ENCODE peak calls at places on chromosomes 13 and 19, in four cellular contexts. J is HepG2, U is K562, C is HCT116. O is an unnamed sample.

GRCh38 chr13:44259045-44260042 is 114.3 kb upstream of the SERP2 start:
- DNase-seq in J (no peak), U (peak), C (no peak), O (no peak)

GRCh38 chr13:27171244-27171829 is at the start of gene USP12:
- DNase-seq in J (no peak), U (peak), C (no peak), O (no peak)

GRCh38 chr19:58516964-58517833 is 2.4 kb downstream of the ZBTB45 start:
- DNase-seq in J (no peak), U (no peak), C (no peak), O (no peak)

GRCh38 chr19:13262450-13262849 is 112.2 kb downstream of the IER2 start:
- DNase-seq in J (peak), U (peak), C (no peak), O (peak)

GRCh38 chr13:66506979-66507378 is 723.2 kb downstream of the PCDH9 start:
- DNase-seq in J (no peak), U (no peak), C (no peak), O (no peak)

GRCh38 chr13:93066187-93066586 is 160.4 kb upstream of the GPC6 start:
- DNase-seq in J (no peak), U (no peak), C (no peak), O (no peak)

GRCh38 chr19:44603201-44603945 is 10.0 kb upstream of the IGSF23 start:
- DNase-seq in J (no peak), U (no peak), C (no peak), O (no peak)

GRCh38 chr19:45798995-45799517 is 6.4 kb upstream of the DMWD start:
- DNase-seq in J (peak), U (peak), C (no peak), O (no peak)

GRCh38 chr19:55980415-55980814 is 6.2 kb upstream of the NLRP5 start:
- DNase-seq in J (no peak), U (no peak), C (no peak), O (no peak)

GRCh38 chr13:63517376-63517775 is 2101.7 kb upstream of the PCDH20 start:
- DNase-seq in J (no peak), U (no peak), C (no peak), O (no peak)

GRCh38 chr13:27375686-27376326 is 48.6 kb upstream of the GTF3A start:
- DNase-seq in J (peak), U (peak), C (peak), O (no peak)

GRCh38 chr19:30082168-30082567 is 140.1 kb downstream of the URI1 start:
- DNase-seq in J (no peak), U (no peak), C (no peak), O (no peak)

GRCh38 chr19:50932018-50932689 is 20.7 kb downstream of the KLK5 start:
- DNase-seq in J (no peak), U (no peak), C (peak), O (no peak)

GRCh38 chr13:72805663-72806341 is 23.9 kb downstream of the PIBF1 start:
- DNase-seq in J (peak), U (no peak), C (no peak), O (no peak)

GRCh38 chr19:52690395-52691214 is 44.2 kb downstream of the ZNF611 start:
- DNase-seq in J (peak), U (peak), C (peak), O (peak)

GRCh38 chr19:14413355-14413754 is 5.8 kb downstream of the DDX39A start:
- DNase-seq in J (no peak), U (peak), C (no peak), O (no peak)

GRCh38 chr13:101291647-101292515 is 124.4 kb downstream of the NALCN start:
- DNase-seq in J (no peak), U (no peak), C (no peak), O (no peak)

GRCh38 chr19:9073806-9074205 is 13.1 kb upstream of the OR1M1 start:
- DNase-seq in J (no peak), U (no peak), C (no peak), O (no peak)

GRCh38 chr13:108610517-108610916 is 18.9 kb upstream of the MYO16 start:
- DNase-seq in J (no peak), U (no peak), C (no peak), O (no peak)

GRCh38 chr13:24215007-24215633 is 54.6 kb downstream of the SPATA13 start:
- DNase-seq in J (no peak), U (no peak), C (no peak), O (no peak)

GRCh38 chr13:24214528-24214927 is 54.0 kb downstream of the SPATA13 start:
- DNase-seq in J (no peak), U (no peak), C (no peak), O (no peak)

GRCh38 chr13:24216176-24216575 is 55.7 kb downstream of the SPATA13 start:
- DNase-seq in J (no peak), U (no peak), C (no peak), O (no peak)

GRCh38 chr13:24213932-24214331 is 53.4 kb downstream of the SPATA13 start:
- DNase-seq in J (no peak), U (no peak), C (no peak), O (no peak)

GRCh38 chr13:24215732-24216131 is 55.2 kb downstream of the SPATA13 start:
- DNase-seq in J (no peak), U (no peak), C (no peak), O (no peak)
- TF ChIP-seq TCF7L2 in J (no peak), U (no peak), C (no peak), O (no peak)

GRCh38 chr19:7224205-7224833 is 69.9 kb downstream of the INSR start:
- DNase-seq in J (peak), U (no peak), C (no peak), O (no peak)
- TF ChIP-seq SIN3A in J (no peak), U (no peak), C (no peak), O (no peak)

DNA sequence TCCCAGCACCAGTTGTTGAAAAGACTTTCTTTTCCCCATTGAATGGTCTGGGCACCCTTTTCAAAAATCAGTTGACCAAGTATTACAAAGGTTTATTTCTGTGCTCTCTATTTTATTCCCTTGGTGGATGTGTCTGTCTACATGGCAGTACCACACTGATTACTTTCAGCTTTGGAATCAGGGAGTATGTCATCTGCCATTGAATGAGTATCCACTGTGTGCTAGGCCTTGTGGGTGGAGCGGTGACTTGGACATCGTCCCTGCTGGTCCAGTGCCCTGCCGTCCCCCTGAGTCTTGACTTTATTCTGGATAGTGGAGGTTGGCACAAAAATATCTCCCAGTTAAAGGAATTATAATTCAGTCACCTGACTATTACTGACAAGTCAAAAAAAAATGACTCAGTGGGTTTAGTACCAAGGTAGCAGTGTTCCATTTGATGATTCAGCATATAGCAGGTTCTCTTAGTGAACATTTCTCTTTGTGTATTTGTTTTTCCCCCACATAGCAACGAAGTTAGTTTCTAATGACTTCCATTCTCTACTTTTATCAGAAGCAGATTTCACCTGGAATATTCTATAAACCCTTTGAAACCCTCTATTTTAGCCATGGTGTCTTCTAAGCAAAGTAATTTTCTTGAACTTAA is 3.9 kb downstream of the UPF3A start:
- DNase-seq in J (no peak), U (no peak), C (no peak), O (no peak)
- TF ChIP-seq TCF7L2 in J (no peak), U (no peak), C (no peak), O (no peak)

GRCh38 chr19:18613589-18614234 is 1.0 kb downstream of the TMEM59L start:
- DNase-seq in J (no peak), U (no peak), C (no peak), O (no peak)
- TF ChIP-seq SIN3A in J (no peak), U (no peak), C (no peak), O (no peak)

GRCh38 chr19:47745010-47745901 is at the start of gene NOP53:
- DNase-seq in J (peak), U (peak), C (peak), O (peak)
- TF ChIP-seq TCF7L2 in J (no peak), U (peak), C (peak), O (no peak)

GRCh38 chr13:41509996-41510395 is 52.6 kb downstream of the RGCC start:
- DNase-seq in J (no peak), U (no peak), C (no peak), O (no peak)

GRCh38 chr13:41513600-41513999 is 56.2 kb downstream of the RGCC start:
- DNase-seq in J (no peak), U (no peak), C (no peak), O (no peak)

GRCh38 chr13:41514853-41515395 is 57.6 kb downstream of the RGCC start:
- DNase-seq in J (no peak), U (no peak), C (no peak), O (no peak)

GRCh38 chr13:41511827-41512226 is 54.5 kb downstream of the RGCC start:
- DNase-seq in J (no peak), U (no peak), C (no peak), O (no peak)

DNA sequence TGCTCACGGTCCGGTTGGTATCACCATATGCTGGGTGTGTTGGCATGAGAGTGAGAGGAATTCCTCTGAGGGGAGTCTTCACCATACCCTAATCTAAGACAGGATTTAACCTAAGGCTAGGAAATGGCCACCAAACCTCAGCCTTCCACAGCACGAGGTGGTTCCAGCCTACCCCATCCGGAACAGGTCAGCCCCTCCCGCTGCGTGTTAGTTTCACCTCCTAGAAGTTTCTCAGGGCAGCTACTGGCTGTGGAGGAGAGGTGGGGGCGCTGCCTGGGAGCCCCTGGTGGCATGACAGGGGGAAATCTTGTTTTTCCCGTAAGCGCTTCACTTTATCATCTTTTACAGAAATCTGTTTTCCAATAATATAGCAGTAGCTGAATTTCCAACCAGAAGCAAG is 55.1 kb downstream of the RGCC start:
- DNase-seq in J (no peak), U (peak), C (no peak), O (no peak)
- TF ChIP-seq SIN3A in J (no peak), U (no peak), C (no peak), O (no peak)

GRCh38 chr19:10335149-10336053 is 2.1 kb upstream of the RAVER1 start:
- DNase-seq in J (no peak), U (no peak), C (no peak), O (no peak)

GRCh38 chr19:10339380-10339960 is at the start of gene ICAM3:
- DNase-seq in J (no peak), U (no peak), C (no peak), O (no peak)

GRCh38 chr19:10339977-10340376 is 553 bp upstream of the ICAM3 start:
- DNase-seq in J (no peak), U (no peak), C (no peak), O (no peak)

GRCh38 chr19:10334340-10335148 is 1.2 kb upstream of the RAVER1 start:
- DNase-seq in J (peak), U (peak), C (peak), O (no peak)

GRCh38 chr19:10338940-10339339 is 484 bp downstream of the ICAM3 start:
- DNase-seq in J (no peak), U (no peak), C (no peak), O (no peak)
- TF ChIP-seq TCF7L2 in J (no peak), U (no peak), C (no peak), O (no peak)

GRCh38 chr19:17607936-17608335 is 52.5 kb downstream of the COLGALT1 start:
- DNase-seq in J (no peak), U (no peak), C (no peak), O (no peak)

GRCh38 chr19:17606786-17607185 is 51.3 kb downstream of the COLGALT1 start:
- DNase-seq in J (no peak), U (peak), C (no peak), O (no peak)

GRCh38 chr19:17604372-17605025 is 49.0 kb downstream of the COLGALT1 start:
- DNase-seq in J (no peak), U (no peak), C (no peak), O (no peak)

GRCh38 chr19:17605117-17605516 is 49.7 kb downstream of the COLGALT1 start:
- DNase-seq in J (no peak), U (no peak), C (no peak), O (no peak)

DNA sequence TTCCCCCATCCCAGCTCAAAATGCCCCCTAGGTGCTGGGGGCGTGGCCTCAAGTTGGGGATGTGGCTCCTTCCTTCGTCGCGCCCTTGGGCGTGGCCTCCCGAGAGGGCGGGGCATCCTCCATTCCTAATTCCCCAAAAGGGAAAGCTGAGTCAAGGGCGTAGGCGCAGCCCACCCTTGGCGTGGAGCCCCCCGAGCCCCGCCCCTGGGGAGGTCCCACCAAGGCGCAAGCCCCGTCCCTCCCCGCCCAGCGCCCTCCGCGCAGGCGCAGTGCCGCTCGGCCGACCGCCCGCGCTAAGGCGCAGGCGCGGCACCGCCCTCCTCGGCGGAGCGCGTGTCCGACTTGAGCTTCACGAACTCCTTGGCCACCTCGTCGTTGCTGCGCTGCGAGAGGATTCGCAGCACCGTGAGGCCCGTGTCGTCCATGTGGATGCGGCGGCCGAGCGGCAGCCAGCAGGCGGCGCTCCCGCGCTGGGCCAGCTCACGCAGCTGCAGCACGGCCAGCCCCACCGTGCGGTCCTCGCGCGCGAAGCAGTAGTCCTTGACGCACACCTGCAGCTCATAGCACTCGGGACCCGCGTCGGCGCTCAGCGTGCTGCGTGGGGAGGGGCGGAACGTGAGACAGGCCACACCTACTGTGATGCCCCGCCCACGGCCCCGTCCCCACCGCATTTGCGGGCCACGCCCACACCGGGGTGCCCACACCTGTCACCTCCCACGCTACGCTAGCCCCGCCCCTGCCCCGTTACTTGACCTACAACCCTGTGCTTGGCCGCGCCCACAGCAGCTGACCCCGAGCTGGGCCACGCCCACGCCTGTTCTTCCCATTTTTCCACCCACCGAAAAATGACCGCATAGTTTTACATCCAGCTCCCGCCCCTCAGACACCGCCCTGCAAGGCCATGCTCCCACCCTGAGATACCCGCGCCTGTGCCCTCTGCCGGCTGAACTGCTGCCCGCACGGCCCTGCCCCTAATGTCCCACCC is 50.6 kb downstream of the COLGALT1 start:
- DNase-seq in J (peak), U (peak), C (peak), O (peak)
- TF ChIP-seq SIN3A in J (peak), U (no peak), C (peak), O (peak)

O was measured in Panc1.